ENCODE peak calls at places on chromosomes 6 and 20, in six cellular contexts. C is transverse colon, L is neuronal stem cell, Q is sigmoid colon, W is left ventricle myocardium inferior, S is GM12878. I is an unnamed sample.

GRCh38 chr6:15628499-15629131 is 34.2 kb downstream of the DTNBP1 start:
- DNase-seq in C (no peak), L (no peak), Q (no peak), W (no peak), S (no peak), I (no peak)

GRCh38 chr6:145824344-145824743 is 9.7 kb upstream of the FBXO30 start:
- DNase-seq in C (no peak), L (no peak), Q (no peak), W (no peak), S (no peak), I (no peak)

GRCh38 chr20:17504898-17505663 is 26.1 kb downstream of the BFSP1 start:
- DNase-seq in C (peak; percentile 65), L (peak; percentile 58), Q (peak; percentile 78), W (peak; percentile 64), S (peak; percentile 25), I (no peak)

GRCh38 chr20:21519136-21519584 is 5.3 kb upstream of the NKX2-2 start:
- DNase-seq in C (no peak), L (no peak), Q (no peak), W (no peak), S (no peak), I (no peak)

GRCh38 chr20:21583486-21584168 is 69.8 kb upstream of the NKX2-2 start:
- DNase-seq in C (no peak), L (no peak), Q (no peak), W (no peak), S (no peak), I (no peak)

GRCh38 chr6:101303474-101303873 is 90.0 kb upstream of the GRIK2 start:
- DNase-seq in C (no peak), L (no peak), Q (no peak), W (no peak), S (no peak), I (no peak)

GRCh38 chr6:31558631-31559500 is 11.5 kb downstream of the NFKBIL1 start:
- DNase-seq in C (peak; percentile 42), L (no peak), Q (peak; percentile 69), W (peak; percentile 26), S (peak; percentile 87), I (no peak)

GRCh38 chr6:138523347-138524210 is 24.3 kb upstream of the NHSL1 start:
- DNase-seq in C (no peak), L (no peak), Q (no peak), W (no peak), S (no peak), I (no peak)

GRCh38 chr6:7587631-7588100 is 2.3 kb upstream of the SNRNP48 start:
- DNase-seq in C (peak; percentile 59), L (no peak), Q (no peak), W (no peak), S (no peak), I (no peak)

GRCh38 chr20:58877374-58878360 is 25.2 kb downstream of the GNAS start:
- DNase-seq in C (no peak), L (peak; percentile 58), Q (no peak), W (no peak), S (no peak), I (no peak)
- H3K4me1 ChIP-seq in C (no peaks in the 10 kb centered on the region), L (peaks cover 40% of the 10 kb centered on the region), Q (no peaks in the 10 kb centered on the region), W (no peaks in the 10 kb centered on the region), S (no peaks in the 10 kb centered on the region), I (peaks cover 7% of the 10 kb centered on the region)

DNA sequence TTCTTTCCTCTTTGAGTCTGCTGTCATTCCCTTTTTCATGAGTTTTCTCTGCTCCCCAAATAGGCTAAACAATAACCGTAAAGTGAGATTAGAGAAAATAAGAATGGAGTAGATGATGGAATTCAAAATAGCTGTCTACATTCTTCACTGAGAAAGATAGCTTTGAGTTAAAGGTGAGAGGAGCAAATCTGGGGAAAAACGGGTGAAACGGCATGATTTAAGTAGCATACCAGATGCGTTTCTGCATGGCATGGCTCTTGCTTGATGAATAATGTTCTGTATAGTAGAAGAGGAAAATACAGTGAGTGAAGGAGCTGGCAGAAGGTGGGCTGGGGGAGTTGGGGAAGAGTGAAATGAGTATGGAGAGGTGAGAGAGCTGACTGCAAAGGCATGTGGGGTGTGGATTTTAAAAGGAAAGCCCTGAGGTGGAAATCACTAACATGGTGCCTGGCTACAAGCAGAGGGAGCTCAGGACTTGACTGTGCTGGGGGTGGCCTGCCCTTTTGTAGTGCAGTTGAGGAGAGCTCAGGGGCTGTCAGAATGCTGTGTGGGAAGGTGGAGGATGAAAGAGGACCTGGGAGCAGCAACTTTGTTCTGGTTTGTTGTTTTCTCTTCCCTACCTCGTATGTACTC is 8.8 kb downstream of the BICRAL start:
- DNase-seq in C (no peak), L (no peak), Q (no peak), W (no peak), S (no peak), I (no peak)
- H3K4me1 ChIP-seq in C (peaks cover 41% of the 10 kb centered on the region), L (peaks cover 9% of the 10 kb centered on the region), Q (no peaks in the 10 kb centered on the region), W (peaks cover 57% of the 10 kb centered on the region), S (peaks cover 27% of the 10 kb centered on the region), I (peaks cover 64% of the 10 kb centered on the region)

DNA sequence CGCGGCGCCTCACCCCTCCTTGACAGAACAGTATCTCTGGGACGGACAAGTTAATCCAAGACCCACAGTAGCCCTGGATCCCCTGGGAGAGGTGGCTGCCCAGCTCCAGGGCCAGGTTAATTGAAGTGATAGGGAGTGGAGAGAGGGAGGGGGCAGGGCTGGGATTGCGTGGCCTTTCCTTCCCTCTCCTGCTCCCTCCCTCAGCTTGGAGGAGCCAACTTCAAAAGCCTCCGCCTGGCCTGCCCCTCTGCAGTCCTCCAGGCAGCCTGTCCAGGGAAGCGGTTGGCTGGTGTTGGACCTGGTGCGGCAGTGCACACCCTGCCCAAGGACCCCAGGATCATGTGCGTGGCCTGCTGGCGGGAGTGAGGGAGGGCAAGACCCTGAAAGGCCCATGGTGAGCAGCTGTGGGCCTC is at the start of gene C20orf204:
- DNase-seq in C (no peak), L (no peak), Q (no peak), W (no peak), S (no peak), I (no peak)
- H3K4me1 ChIP-seq in C (peaks cover 9% of the 10 kb centered on the region), L (peaks cover 16% of the 10 kb centered on the region), Q (no peaks in the 10 kb centered on the region), W (peaks cover 48% of the 10 kb centered on the region), S (peaks cover 50% of the 10 kb centered on the region), I (peaks cover 8% of the 10 kb centered on the region)

GRCh38 chr6:131524695-131525336 is 48.2 kb upstream of the ARG1 start:
- DNase-seq in C (no peak), L (no peak), Q (no peak), W (no peak), S (no peak), I (no peak)

GRCh38 chr6:131523988-131524673 is 48.9 kb upstream of the ARG1 start:
- DNase-seq in C (no peak), L (no peak), Q (no peak), W (no peak), S (no peak), I (no peak)

GRCh38 chr6:131519670-131520436 is 53.2 kb upstream of the ARG1 start:
- DNase-seq in C (peak; percentile 19), L (no peak), Q (no peak), W (no peak), S (no peak), I (no peak)
- H3K4me1 ChIP-seq in C (no peaks in the 10 kb centered on the region), L (no peaks in the 10 kb centered on the region), Q (no peaks in the 10 kb centered on the region), W (no peaks in the 10 kb centered on the region), S (no peaks in the 10 kb centered on the region), I (no peaks in the 10 kb centered on the region)

GRCh38 chr20:31679357-31680285 is 41.9 kb downstream of the COX4I2 start:
- DNase-seq in C (no peak), L (no peak), Q (no peak), W (no peak), S (no peak), I (no peak)
- H3K4me1 ChIP-seq in C (peaks cover 4% of the 10 kb centered on the region), L (peaks cover 22% of the 10 kb centered on the region), Q (no peaks in the 10 kb centered on the region), W (peaks cover 100% of the 10 kb centered on the region), S (peaks cover 36% of the 10 kb centered on the region), I (peaks cover 87% of the 10 kb centered on the region)

DNA sequence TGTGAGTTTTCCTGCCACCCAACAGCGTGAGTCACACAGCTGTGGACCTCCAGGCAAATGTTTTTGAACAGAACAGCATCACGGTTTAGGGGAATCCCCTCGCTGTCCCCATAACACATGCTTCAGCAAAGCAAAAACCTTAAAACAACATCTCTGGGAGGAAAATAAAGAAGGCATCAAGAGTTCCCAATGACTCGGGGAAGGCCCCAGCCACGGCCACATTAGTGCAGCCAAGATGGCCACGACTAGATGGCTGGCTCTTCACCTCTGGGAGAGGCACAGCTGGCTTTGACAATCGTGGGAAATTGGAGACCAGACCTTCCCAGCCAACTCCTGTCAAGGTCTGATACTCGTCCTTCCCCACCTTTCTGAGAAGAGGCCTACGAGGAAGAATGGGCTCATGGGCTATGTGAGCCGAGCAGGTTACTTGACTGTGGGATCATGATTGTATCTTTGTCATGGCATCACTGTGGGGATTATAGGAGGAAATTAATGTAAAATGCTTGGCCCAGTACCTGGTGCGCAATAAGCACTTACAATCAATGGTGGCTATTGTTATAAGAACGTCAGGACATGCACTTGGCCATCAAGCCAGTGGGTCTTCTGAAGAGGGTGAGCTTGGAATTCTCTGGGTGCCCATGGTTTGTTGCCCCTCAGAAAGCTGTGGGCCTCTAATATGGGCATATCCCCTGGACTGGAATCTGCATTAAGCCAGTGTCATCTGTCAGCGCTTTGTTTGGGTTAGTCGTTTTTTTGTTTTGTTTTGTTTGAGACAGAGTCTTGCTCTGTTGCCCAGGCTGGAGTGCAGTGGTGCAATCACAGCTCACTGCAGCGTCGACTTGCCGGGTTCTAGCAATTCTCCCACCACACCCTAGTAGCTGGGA is 43.6 kb downstream of the FGD2 start:
- DNase-seq in C (peak; percentile 69), L (no peak), Q (peak; percentile 73), W (peak; percentile 45), S (peak; percentile 53), I (no peak)
- H3K4me1 ChIP-seq in C (peaks cover 21% of the 10 kb centered on the region), L (peaks cover 8% of the 10 kb centered on the region), Q (no peaks in the 10 kb centered on the region), W (peaks cover 29% of the 10 kb centered on the region), S (peaks cover 40% of the 10 kb centered on the region), I (peaks cover 6% of the 10 kb centered on the region)

DNA sequence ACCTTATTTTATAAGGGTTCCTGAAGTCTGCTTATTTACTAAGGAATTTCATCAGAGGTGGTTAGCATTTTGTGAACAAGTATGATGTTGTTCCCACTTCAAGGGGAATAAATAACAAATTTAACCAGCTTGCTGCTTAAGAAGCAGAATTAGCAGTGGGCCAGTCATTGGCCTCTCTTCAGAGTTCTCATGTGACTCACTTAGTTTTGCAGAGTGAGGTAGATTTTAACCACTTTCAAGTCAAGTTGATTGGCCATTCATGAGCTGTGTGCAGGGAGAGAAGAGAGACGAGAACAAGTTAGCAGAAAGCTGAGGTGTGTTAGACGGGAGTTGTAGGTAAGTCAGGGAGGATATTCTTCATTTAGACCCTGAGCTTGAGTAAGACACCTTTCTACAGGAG is 18.1 kb downstream of the TOP1 start:
- DNase-seq in C (no peak), L (no peak), Q (no peak), W (no peak), S (no peak), I (no peak)
- H3K4me1 ChIP-seq in C (peaks cover 68% of the 10 kb centered on the region), L (peaks cover 16% of the 10 kb centered on the region), Q (no peaks in the 10 kb centered on the region), W (peaks cover 100% of the 10 kb centered on the region), S (peaks cover 44% of the 10 kb centered on the region), I (peaks cover 92% of the 10 kb centered on the region)

DNA sequence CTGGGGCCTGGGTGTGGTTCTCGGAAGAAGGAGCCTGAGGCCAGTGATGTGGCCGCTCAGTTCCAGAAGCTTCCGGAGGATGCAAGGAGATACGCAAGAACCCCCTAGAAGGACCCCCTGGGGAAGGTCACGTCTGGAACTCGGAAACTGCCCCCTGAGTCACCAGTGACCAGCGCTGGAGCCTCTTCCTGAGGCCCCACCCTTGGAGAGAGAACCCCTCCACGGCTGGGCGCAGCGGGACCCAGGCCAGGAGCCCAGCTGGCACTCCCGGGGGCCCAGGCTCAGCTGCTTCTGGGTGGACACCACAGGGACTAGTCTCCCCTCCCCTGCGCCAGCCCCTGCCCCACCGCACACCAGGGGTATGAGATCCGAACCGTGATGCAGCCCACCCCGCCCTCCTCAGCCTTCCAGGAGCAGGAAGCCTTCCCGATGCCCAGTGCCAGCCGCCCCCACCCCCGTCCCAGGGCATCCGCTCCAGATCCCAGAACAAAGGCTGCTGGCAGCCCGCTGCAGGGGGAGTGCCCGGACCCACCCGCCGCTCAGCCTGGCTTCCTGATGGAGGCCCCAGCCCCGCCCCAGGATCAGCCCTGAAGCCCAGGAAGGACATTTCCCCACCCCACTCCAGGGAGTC is 7.5 kb downstream of the LAMA5 start:
- DNase-seq in C (no peak), L (no peak), Q (peak; percentile 75), W (peak; percentile 56), S (no peak), I (no peak)
- H3K4me1 ChIP-seq in C (peaks cover 63% of the 10 kb centered on the region), L (peaks cover 67% of the 10 kb centered on the region), Q (no peaks in the 10 kb centered on the region), W (peaks cover 96% of the 10 kb centered on the region), S (no peaks in the 10 kb centered on the region), I (peaks cover 66% of the 10 kb centered on the region)

GRCh38 chr6:50091641-50092040 is 41.9 kb upstream of the DEFB112 start:
- DNase-seq in C (no peak), L (no peak), Q (no peak), W (no peak), S (no peak), I (no peak)
- H3K4me1 ChIP-seq in C (no peaks in the 10 kb centered on the region), L (no peaks in the 10 kb centered on the region), Q (no peaks in the 10 kb centered on the region), W (no peaks in the 10 kb centered on the region), S (no peaks in the 10 kb centered on the region), I (no peaks in the 10 kb centered on the region)

I was measured in gastrocnemius medialis.